ENCODE peak calls at places on chromosomes 4 and X, in seven cellular contexts. D is BE2C, V is fibroblast of lung, L is fibroblast of mammary gland, U is tibial nerve, K is uterus, Q is epithelial cell of esophagus. H is an unnamed sample.

GRCh38 chr4:98996056-98996941 is 778 bp downstream of the METAP1 start:
- DNase-seq in K (no peak), U (no peak), V (peak), L (peak), Q (peak), D (no peak), H (peak)

GRCh38 chr4:6641164-6641970 is 882 bp downstream of the MRFAP1 start:
- DNase-seq in Q (peak), K (peak), U (peak), L (peak), D (peak), V (peak), H (peak)

GRCh38 chr4:149605601-149606378 is 209.9 kb downstream of the IQCM start:
- DNase-seq in Q (peak), V (peak), L (peak), D (no peak), U (no peak), K (no peak), H (no peak)

GRCh38 chr4:111630705-111631104 is 514.5 kb upstream of the FAM241A start:
- DNase-seq in U (no peak), L (peak), K (no peak), D (no peak), Q (peak), V (peak), H (peak)

GRCh38 chr4:103091601-103092223 is 7.9 kb downstream of the BDH2 start:
- DNase-seq in U (no peak), L (peak), D (peak), Q (peak), K (no peak), V (peak), H (peak)

GRCh38 chr4:152273343-152273742 is 262.5 kb downstream of the FBXW7 start:
- DNase-seq in V (no peak), K (no peak), U (no peak), D (no peak), Q (peak), L (peak), H (no peak)

GRCh38 chrX:153966283-153966688 is 5.3 kb downstream of the HCFC1 start:
- DNase-seq in V (no peak), L (peak), U (no peak), Q (no peak), K (peak), D (no peak), H (no peak)

GRCh38 chrX:118751950-118752783 is 24.8 kb downstream of the IL13RA1 start:
- DNase-seq in L (no peak), K (no peak), Q (peak), V (no peak), U (no peak), D (no peak), H (peak)

GRCh38 chrX:9614016-9614415 is 149.2 kb downstream of the TBL1X start:
- DNase-seq in L (peak), V (peak), D (no peak), Q (peak), U (no peak), K (no peak), H (no peak)

GRCh38 chr4:184649026-184649970 is at the start of the genes CASP3 and PRIMPOL:
- DNase-seq in D (peak), V (peak), L (peak), Q (peak), U (peak), K (peak), H (peak)

GRCh38 chr4:27084685-27085356 is 224.2 kb downstream of the STIM2 start:
- DNase-seq in D (peak), V (peak), L (peak), U (no peak), Q (peak), K (peak), H (peak)

GRCh38 chrX:105190252-105190853 is 30.1 kb downstream of the TEX13A start:
- DNase-seq in Q (peak), L (peak), U (peak), V (peak), D (no peak), K (no peak), H (peak)

GRCh38 chr4:16875487-16875886 is 23.0 kb downstream of the LDB2 start:
- DNase-seq in L (peak), V (peak), Q (no peak), K (no peak), U (no peak), D (peak), H (peak)

GRCh38 chrX:48468247-48468671 is 1.8 kb downstream of the SLC38A5 start:
- DNase-seq in U (no peak), L (no peak), D (no peak), K (no peak), Q (peak), V (no peak), H (no peak)

GRCh38 chrX:56751071-56751470 is 22.0 kb downstream of the NBDY start:
- DNase-seq in U (no peak), K (no peak), Q (no peak), L (no peak), V (no peak), D (no peak), H (peak)

GRCh38 chrX:38282044-38282443 is 45.3 kb downstream of the RPGR start:
- DNase-seq in V (peak), K (peak), Q (no peak), U (no peak), D (peak), L (peak), H (peak)

GRCh38 chr4:152266831-152267480 is 268.9 kb downstream of the FBXW7 start:
- DNase-seq in K (no peak), D (no peak), U (no peak), L (no peak), V (no peak), Q (no peak), H (no peak)

GRCh38 chrX:124216396-124217124 is 115.9 kb upstream of the TEX13D start:
- DNase-seq in K (no peak), L (no peak), V (no peak), Q (no peak), U (no peak), D (no peak), H (no peak)

GRCh38 chrX:153379508-153379907 is 21.6 kb downstream of the PNMA6E start:
- DNase-seq in L (no peak), Q (no peak), V (no peak), K (no peak), U (no peak), D (peak), H (no peak)

GRCh38 chr4:156962551-156962974 is 9.0 kb downstream of the PDGFC start:
- DNase-seq in D (no peak), Q (peak), V (peak), L (peak), K (peak), U (no peak), H (no peak)

DNA sequence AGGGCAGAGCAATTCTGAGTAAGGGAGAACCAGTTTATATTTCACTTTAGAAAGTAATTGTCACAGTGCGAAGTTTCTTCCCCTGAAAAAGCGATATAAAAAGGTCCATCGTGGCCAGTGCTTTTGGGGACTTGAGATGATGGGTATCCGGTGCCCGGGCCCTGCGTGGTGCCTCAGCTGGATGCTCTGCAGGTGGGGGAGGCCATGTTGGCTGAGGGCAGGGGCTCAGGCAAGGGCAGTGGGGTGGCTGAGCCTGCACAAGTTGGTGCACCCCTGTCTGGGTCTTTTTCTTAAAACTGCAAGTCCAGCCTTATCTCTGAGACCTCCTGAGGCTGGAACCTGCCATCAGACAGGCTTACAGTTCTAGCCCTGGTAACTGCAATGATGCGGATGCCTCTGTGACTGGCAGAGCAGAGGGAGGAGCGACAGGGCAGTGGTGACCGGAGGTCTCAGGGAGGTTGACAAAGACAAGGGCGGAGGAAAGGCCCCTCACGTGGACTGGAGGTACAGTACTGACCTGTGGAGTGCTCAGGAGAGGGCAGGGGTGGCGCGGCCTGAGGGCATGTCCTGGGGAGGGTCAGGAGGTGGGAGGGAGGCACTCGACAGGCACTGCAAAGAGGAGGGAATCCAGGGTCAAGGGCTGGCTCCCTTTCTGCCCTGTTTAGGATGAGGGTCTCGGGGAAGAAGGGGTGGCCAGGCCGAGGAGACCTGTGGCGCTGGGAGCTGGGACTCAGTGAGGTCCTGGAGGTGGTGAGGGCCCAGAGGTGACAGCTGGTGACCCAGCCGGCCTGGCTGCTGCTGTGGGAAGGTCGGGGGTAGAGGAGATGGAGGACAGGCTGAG is 1.8 kb downstream of the RGS12 start:
- DNase-seq in V (no peak), U (no peak), K (no peak), Q (no peak), L (no peak), D (no peak), H (no peak)
- H3K4me3 ChIP-seq in V (peak), U (no peak), K (no peak), Q (no peak), L (no peak), D (no peak), H (peak)

GRCh38 chr4:105560488-105560887 is 8.1 kb downstream of the ARHGEF38 start:
- DNase-seq in K (no peak), L (peak), D (no peak), V (peak), Q (peak), U (no peak), H (no peak)

GRCh38 chr4:105569014-105569850 is 16.8 kb downstream of the ARHGEF38 start:
- DNase-seq in U (no peak), L (no peak), V (no peak), K (no peak), D (no peak), Q (peak), H (peak)

GRCh38 chr4:105558277-105558676 is 5.9 kb downstream of the ARHGEF38 start:
- DNase-seq in K (no peak), V (no peak), D (no peak), L (no peak), U (no peak), Q (peak), H (no peak)

GRCh38 chr4:105563352-105563751 is 10.9 kb downstream of the ARHGEF38 start:
- DNase-seq in V (no peak), K (no peak), U (no peak), Q (no peak), L (no peak), D (no peak), H (no peak)
- H3K4me3 ChIP-seq in V (no peak), K (no peak), U (no peak), Q (no peak), L (no peak), D (no peak), H (no peak)

DNA sequence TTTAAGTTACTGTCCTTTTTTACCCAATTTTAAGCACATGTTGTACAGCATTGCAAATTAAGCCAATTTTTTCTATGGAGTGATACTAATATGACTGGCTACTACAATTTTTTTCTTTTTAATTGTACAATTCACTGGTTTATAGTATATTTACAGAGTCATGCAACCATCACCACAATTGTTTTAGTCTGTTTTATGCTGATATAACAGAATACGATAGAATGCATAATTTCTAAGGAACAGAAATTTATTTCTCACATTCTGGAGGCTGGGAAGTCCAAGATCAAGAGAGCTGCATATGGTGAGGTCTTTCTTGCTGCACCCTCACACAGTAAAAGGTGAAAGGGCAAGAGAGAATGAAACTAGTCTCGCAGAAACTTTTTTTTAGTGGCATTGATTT is 125.3 kb downstream of the GLUD2 start:
- DNase-seq in Q (no peak), K (no peak), U (no peak), V (no peak), L (no peak), D (no peak), H (no peak)
- H3K4me3 ChIP-seq in Q (no peak), K (no peak), U (no peak), V (no peak), L (no peak), D (no peak), H (no peak)

DNA sequence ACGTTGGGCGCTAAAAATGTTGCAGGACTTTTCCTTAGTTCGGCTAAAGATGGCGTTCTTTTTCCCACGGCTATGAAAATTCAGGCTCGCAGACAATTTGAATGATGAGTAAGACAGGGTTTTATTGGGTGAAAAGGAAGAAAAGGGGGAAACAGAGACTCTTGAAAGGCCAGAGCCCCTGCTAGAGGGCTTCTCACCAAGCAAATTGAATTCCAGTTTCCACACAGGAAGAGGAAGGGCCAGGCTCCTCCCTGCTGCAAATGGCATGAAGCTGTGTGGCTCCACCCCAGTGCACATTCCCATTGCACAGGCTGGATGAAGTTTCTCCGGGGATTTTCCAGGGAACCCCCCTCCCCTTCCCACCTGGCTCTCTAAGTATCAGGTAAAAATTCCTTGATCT is 210.9 kb downstream of the KLHL4 start:
- DNase-seq in Q (no peak), V (no peak), L (no peak), U (no peak), K (no peak), D (peak), H (no peak)
- H3K4me3 ChIP-seq in Q (no peak), V (no peak), L (no peak), U (no peak), K (no peak), D (peak), H (no peak)

DNA sequence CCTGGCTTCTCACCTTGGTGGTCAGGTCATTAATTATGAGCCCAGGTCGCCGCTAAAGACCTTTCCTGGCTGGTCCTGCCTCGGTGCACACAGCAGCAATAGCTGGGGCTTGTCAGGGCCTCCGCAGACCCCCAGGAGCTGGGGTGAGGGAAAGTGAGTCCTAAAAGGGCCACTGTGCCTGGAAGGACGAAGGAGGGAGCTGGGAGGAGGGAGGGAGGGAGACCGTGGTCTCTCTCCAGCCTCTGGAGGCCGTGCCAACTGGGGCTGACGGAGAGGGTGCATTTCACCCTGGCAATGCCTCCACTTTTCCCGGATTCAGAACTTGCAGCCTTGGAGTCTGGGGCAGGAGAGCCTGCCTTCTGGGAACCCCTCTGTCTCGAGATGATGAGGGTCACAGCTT is 60.4 kb downstream of the CRLF2 start:
- DNase-seq in V (no peak), Q (no peak), K (no peak), U (no peak), D (no peak), L (no peak), H (no peak)
- H3K4me3 ChIP-seq in V (no peak), Q (no peak), K (no peak), U (no peak), D (no peak), L (no peak), H (no peak)

GRCh38 chrX:46788902-46789301 is 30.0 kb upstream of the SLC9A7 start:
- DNase-seq in V (no peak), Q (no peak), L (peak), K (no peak), D (no peak), U (no peak), H (no peak)

GRCh38 chrX:46793386-46794143 is 34.6 kb upstream of the SLC9A7 start:
- DNase-seq in Q (no peak), D (no peak), V (no peak), U (no peak), K (no peak), L (no peak), H (no peak)

GRCh38 chrX:46796574-46797191 is 37.8 kb upstream of the SLC9A7 start:
- DNase-seq in L (peak), U (peak), D (peak), Q (peak), V (peak), K (peak), H (peak)

GRCh38 chrX:46792826-46793195 is 33.9 kb upstream of the SLC9A7 start:
- DNase-seq in L (no peak), K (no peak), D (no peak), V (no peak), U (no peak), Q (no peak), H (no peak)

DNA sequence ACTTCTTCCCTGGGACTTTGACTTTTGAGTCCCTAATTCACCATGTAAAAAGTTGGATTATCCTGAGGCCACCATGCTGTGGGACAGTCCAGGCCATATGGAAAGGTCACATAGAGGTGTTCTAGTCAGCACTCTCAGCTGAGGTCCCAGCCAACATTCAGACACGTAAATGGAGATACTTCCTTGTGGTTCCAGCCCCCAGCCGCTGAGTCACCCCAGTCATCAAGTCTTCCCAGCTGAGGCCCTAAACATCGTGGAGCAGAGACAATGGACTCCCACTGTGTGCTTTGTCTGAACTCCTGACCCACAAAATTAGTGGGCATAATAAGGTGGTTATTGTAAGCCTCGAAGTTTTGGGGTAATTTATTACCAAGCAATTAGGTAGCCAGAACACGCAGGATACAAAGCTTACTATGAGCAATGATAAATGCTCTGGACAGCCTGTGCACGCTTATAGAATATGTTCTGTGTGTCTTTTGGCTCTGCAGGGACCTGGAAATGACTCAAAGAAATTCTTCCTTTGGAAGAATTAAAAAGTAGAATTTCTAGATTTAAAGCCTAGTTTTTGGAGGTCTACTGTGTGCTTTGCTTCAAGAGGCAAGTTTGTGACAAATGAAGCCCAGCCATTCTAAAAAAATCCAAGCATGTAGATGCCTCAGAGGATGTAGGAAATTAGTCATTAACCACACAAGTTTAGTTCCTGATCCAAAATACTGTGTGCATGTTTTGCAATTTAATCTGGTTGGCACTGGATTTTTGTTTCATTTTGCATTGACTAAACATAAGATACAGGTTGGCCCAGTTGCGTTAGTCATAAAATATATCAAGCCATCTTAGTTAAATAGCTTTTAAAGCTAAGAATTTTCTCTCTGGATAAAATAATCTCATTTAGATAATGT is 33.3 kb upstream of the SLC9A7 start:
- DNase-seq in L (peak), D (no peak), K (no peak), Q (peak), V (peak), U (peak), H (peak)
- H3K4me3 ChIP-seq in L (no peak), D (no peak), K (no peak), Q (no peak), V (no peak), U (no peak), H (no peak)

H was measured in endothelial cell of umbilical vein.